ENCODE peak calls at places on chromosomes 2 and 18, in seven cellular contexts. B is nucleus accumbens; L is CD8-positive, alpha-beta memory T cell; U is GM19239; R is Calu3; N is occipital lobe; X is Karpas-422. K is an unnamed sample.
A peak's percentile ranks its signal among the peaks of the same experiment; 100 is the strongest.

GRCh38 chr2:142153601-142154000 is 22.8 kb upstream of the LRP1B start:
- DNase-seq in B (no peak), L (no peak), U (no peak), R (no peak), N (no peak), X (no peak), K (no peak)

GRCh38 chr2:159902722-159903121 is 104.7 kb upstream of the CD302 start:
- DNase-seq in B (no peak), L (no peak), U (no peak), R (no peak), N (no peak), X (no peak), K (no peak)

GRCh38 chr18:1361931-1362330 is 457.3 kb downstream of the ADCYAP1 start:
- DNase-seq in B (no peak), L (no peak), U (no peak), R (no peak), N (no peak), X (no peak), K (peak; percentile 4)

GRCh38 chr2:16615687-16616615 is 49.7 kb downstream of the CYRIA start:
- DNase-seq in B (peak; percentile 53), L (no peak), U (no peak), R (no peak), N (no peak), X (no peak), K (no peak)

GRCh38 chr2:9071032-9071431 is 67.5 kb upstream of the MBOAT2 start:
- DNase-seq in B (no peak), L (no peak), U (no peak), R (peak; percentile 64), N (no peak), X (no peak), K (peak; percentile 13)

GRCh38 chr2:212998629-212999359 is 152.6 kb downstream of the IKZF2 start:
- DNase-seq in B (no peak), L (no peak), U (no peak), R (no peak), N (no peak), X (no peak), K (no peak)

GRCh38 chr2:85746313-85747004 is 7.3 kb upstream of the ATOH8 start:
- DNase-seq in B (no peak), L (no peak), U (no peak), R (no peak), N (no peak), X (no peak), K (no peak)

GRCh38 chr2:98773907-98774306 is 43.0 kb upstream of the MGAT4A start:
- DNase-seq in B (no peak), L (no peak), U (no peak), R (no peak), N (no peak), X (no peak), K (no peak)

GRCh38 chr2:196322963-196323810 is 151.8 kb upstream of the STK17B start:
- DNase-seq in B (no peak), L (no peak), U (no peak), R (no peak), N (no peak), X (peak; percentile 35), K (no peak)

GRCh38 chr2:219596954-219597551 is 604 bp upstream of the STK11IP start:
- DNase-seq in B (no peak), L (no peak), U (no peak), R (no peak), N (no peak), X (no peak), K (no peak)

GRCh38 chr18:31244737-31245432 is 73.1 kb upstream of the DSG1 start:
- DNase-seq in B (no peak), L (no peak), U (no peak), R (no peak), N (no peak), X (peak; percentile 84), K (no peak)

GRCh38 chr18:65415167-65415566 is 335.6 kb upstream of the CDH7 start:
- DNase-seq in B (no peak), L (no peak), U (no peak), R (no peak), N (no peak), X (no peak), K (no peak)

GRCh38 chr2:230650585-230651137 is 62.0 kb upstream of the CAB39 start:
- DNase-seq in B (no peak), L (no peak), U (no peak), R (no peak), N (no peak), X (no peak), K (no peak)

GRCh38 chr2:218072478-218073024 is 3.5 kb downstream of the RUFY4 start:
- DNase-seq in B (no peak), L (no peak), U (no peak), R (no peak), N (no peak), X (no peak), K (no peak)

GRCh38 chr2:196166876-196167275 is 4.5 kb downstream of the STK17B start:
- DNase-seq in B (no peak), L (no peak), U (no peak), R (no peak), N (no peak), X (no peak), K (peak; percentile 74)

GRCh38 chr2:232085826-232086425 is 124.4 kb downstream of the DIS3L2 start:
- DNase-seq in B (no peak), L (no peak), U (no peak), R (no peak), N (no peak), X (no peak), K (no peak)

GRCh38 chr2:10057231-10058107 is 14.1 kb downstream of the KLF11 start:
- DNase-seq in B (no peak), L (no peak), U (no peak), R (peak; percentile 54), N (no peak), X (no peak), K (peak; percentile 65)

GRCh38 chr2:30332791-30333453 is 101.6 kb downstream of the LBH start:
- DNase-seq in B (no peak), L (no peak), U (no peak), R (no peak), N (no peak), X (no peak), K (no peak)

GRCh38 chr2:155145758-155146229 is 447.3 kb downstream of the KCNJ3 start:
- DNase-seq in B (no peak), L (no peak), U (peak; percentile 5), R (no peak), N (no peak), X (no peak), K (no peak)

GRCh38 chr2:237097911-237098702 is 12.4 kb downstream of the COPS8 start:
- DNase-seq in B (no peak), L (no peak), U (no peak), R (no peak), N (no peak), X (no peak), K (no peak)

GRCh38 chr2:26396734-26397298 is 4.9 kb upstream of the DRC1 start:
- DNase-seq in B (no peak), L (peak; percentile 1), U (no peak), R (no peak), N (no peak), X (no peak), K (peak; percentile 96)

GRCh38 chr18:37270046-37270665 is 295.4 kb downstream of the CELF4 start:
- DNase-seq in B (no peak), L (no peak), U (peak; percentile 40), R (peak; percentile 59), N (no peak), X (peak; percentile 71), K (peak; percentile 59)

GRCh38 chr2:40281021-40281940 is 170.6 kb downstream of the SLC8A1 start:
- DNase-seq in B (no peak), L (no peak), U (no peak), R (no peak), N (no peak), X (peak; percentile 76), K (no peak)

GRCh38 chr2:54535599-54536195 is 79.6 kb downstream of the SPTBN1 start:
- DNase-seq in B (no peak), L (no peak), U (no peak), R (no peak), N (no peak), X (no peak), K (peak; percentile 77)

GRCh38 chr2:162146906-162147305 is 5.1 kb downstream of the GCG start:
- DNase-seq in B (no peak), L (no peak), U (no peak), R (no peak), N (no peak), X (no peak), K (no peak)

GRCh38 chr2:149290662-149291061 is 39.7 kb upstream of the LYPD6 start:
- DNase-seq in B (no peak), L (no peak), U (no peak), R (no peak), N (no peak), X (no peak), K (peak; percentile 31)

GRCh38 chr18:77157312-77157711 is 24.7 kb upstream of the MBP start:
- DNase-seq in B (no peak), L (no peak), U (no peak), R (no peak), N (no peak), X (no peak), K (no peak)

GRCh38 chr2:164560181-164560792 is 61.0 kb downstream of the GRB14 start:
- DNase-seq in B (no peak), L (no peak), U (no peak), R (peak; percentile 23), N (no peak), X (peak; percentile 67), K (peak; percentile 23)

GRCh38 chr2:15919716-15920444 is 20.5 kb upstream of the MYCN start:
- DNase-seq in B (no peak), L (no peak), U (no peak), R (peak; percentile 29), N (no peak), X (no peak), K (peak; percentile 24)

GRCh38 chr2:71505086-71505769 is 51.9 kb downstream of the DYSF start:
- DNase-seq in B (no peak), L (no peak), U (no peak), R (no peak), N (no peak), X (no peak), K (no peak)

GRCh38 chr2:118667964-118668363 is 179.5 kb downstream of the EN1 start:
- DNase-seq in B (no peak), L (no peak), U (no peak), R (no peak), N (no peak), X (no peak), K (no peak)